ENCODE peak calls at places on chromosomes 13 and 19, in six cellular contexts. One of them, this sample, is unnamed.

GRCh38 chr13:66778461-66778860 is 451.7 kb downstream of the PCDH9 start:
- DNase-seq in mesendoderm: no peak
- DNase-seq in H9: no peak
- DNase-seq in IMR-90: no peak
- DNase-seq in neuronal stem cell: no peak
- DNase-seq in H1: no peak
- DNase-seq in this sample: peak; percentile 6

GRCh38 chr19:51137812-51138425 is 4.2 kb upstream of the SIGLEC7 start:
- DNase-seq in H9: no peak
- DNase-seq in neuronal stem cell: no peak
- DNase-seq in H1: no peak
- DNase-seq in IMR-90: no peak
- DNase-seq in mesendoderm: no peak
- DNase-seq in this sample: no peak

GRCh38 chr19:47302249-47302648 is 7.4 kb upstream of the C5AR1 start:
- DNase-seq in H1: no peak
- DNase-seq in mesendoderm: no peak
- DNase-seq in H9: no peak
- DNase-seq in neuronal stem cell: no peak
- DNase-seq in IMR-90: no peak
- DNase-seq in this sample: no peak

GRCh38 chr19:1399745-1400144 is 1.6 kb downstream of the GAMT start:
- DNase-seq in H1: no peak
- DNase-seq in H9: no peak
- DNase-seq in IMR-90: no peak
- DNase-seq in neuronal stem cell: no peak
- DNase-seq in mesendoderm: no peak
- DNase-seq in this sample: no peak

GRCh38 chr19:56217039-56217949 is 15.2 kb downstream of the ZSCAN5C start:
- DNase-seq in neuronal stem cell: no peak
- DNase-seq in IMR-90: peak; percentile 4
- DNase-seq in mesendoderm: peak; percentile 74
- DNase-seq in H9: peak; percentile 69
- DNase-seq in H1: peak; percentile 27
- DNase-seq in this sample: no peak

GRCh38 chr13:91960947-91961346 is 562.5 kb downstream of the GPC5 start:
- DNase-seq in H9: no peak
- DNase-seq in IMR-90: no peak
- DNase-seq in neuronal stem cell: no peak
- DNase-seq in H1: no peak
- DNase-seq in mesendoderm: no peak
- DNase-seq in this sample: no peak

GRCh38 chr13:70960841-70961443 is 852.7 kb upstream of the KLHL1 start:
- DNase-seq in neuronal stem cell: peak; percentile 29
- DNase-seq in H9: no peak
- DNase-seq in IMR-90: peak; percentile 13
- DNase-seq in H1: no peak
- DNase-seq in mesendoderm: peak; percentile 27
- DNase-seq in this sample: peak; percentile 50

GRCh38 chr19:28966737-28967401 is 246.1 kb downstream of the UQCRFS1 start:
- DNase-seq in H1: no peak
- DNase-seq in IMR-90: no peak
- DNase-seq in neuronal stem cell: no peak
- DNase-seq in H9: no peak
- DNase-seq in mesendoderm: no peak
- DNase-seq in this sample: no peak

GRCh38 chr19:41398042-41398403 is 405 bp downstream of the BCKDHA start:
- DNase-seq in mesendoderm: no peak
- DNase-seq in H1: no peak
- DNase-seq in H9: no peak
- DNase-seq in IMR-90: no peak
- DNase-seq in neuronal stem cell: no peak
- DNase-seq in this sample: no peak

GRCh38 chr19:16285769-16286564 is 38.7 kb upstream of the KLF2 start:
- DNase-seq in H1: no peak
- DNase-seq in mesendoderm: no peak
- DNase-seq in H9: no peak
- DNase-seq in IMR-90: no peak
- DNase-seq in neuronal stem cell: peak; percentile 8
- DNase-seq in this sample: no peak

GRCh38 chr13:102317593-102317992 is 84.3 kb downstream of the FGF14 start:
- DNase-seq in IMR-90: peak; percentile 8
- DNase-seq in H9: no peak
- DNase-seq in mesendoderm: peak; percentile 10
- DNase-seq in neuronal stem cell: no peak
- DNase-seq in H1: no peak
- DNase-seq in this sample: peak; percentile 19

GRCh38 chr13:80436571-80437169 is 95.7 kb upstream of the SPRY2 start:
- DNase-seq in neuronal stem cell: no peak
- DNase-seq in H9: no peak
- DNase-seq in mesendoderm: no peak
- DNase-seq in H1: no peak
- DNase-seq in IMR-90: no peak
- DNase-seq in this sample: peak; percentile 43

GRCh38 chr13:25686831-25687495 is 315.2 kb downstream of the ATP8A2 start:
- DNase-seq in H1: no peak
- DNase-seq in mesendoderm: no peak
- DNase-seq in neuronal stem cell: no peak
- DNase-seq in H9: no peak
- DNase-seq in IMR-90: no peak
- DNase-seq in this sample: no peak

GRCh38 chr19:37941820-37942515 is 35.0 kb downstream of the SIPA1L3 start:
- DNase-seq in neuronal stem cell: no peak
- DNase-seq in mesendoderm: no peak
- DNase-seq in H1: no peak
- DNase-seq in H9: no peak
- DNase-seq in IMR-90: no peak
- DNase-seq in this sample: no peak

GRCh38 chr13:45529758-45530157 is 65.0 kb downstream of the COG3 start:
- DNase-seq in H9: no peak
- DNase-seq in IMR-90: no peak
- DNase-seq in mesendoderm: no peak
- DNase-seq in neuronal stem cell: no peak
- DNase-seq in H1: no peak
- DNase-seq in this sample: no peak

GRCh38 chr13:30713133-30713532 is 22.2 kb upstream of the ALOX5AP start:
- DNase-seq in neuronal stem cell: no peak
- DNase-seq in H9: no peak
- DNase-seq in mesendoderm: no peak
- DNase-seq in H1: no peak
- DNase-seq in IMR-90: no peak
- DNase-seq in this sample: peak; percentile 85

GRCh38 chr19:29680447-29680846 is 15.2 kb downstream of the PLEKHF1 start:
- DNase-seq in IMR-90: no peak
- DNase-seq in mesendoderm: no peak
- DNase-seq in neuronal stem cell: no peak
- DNase-seq in H1: no peak
- DNase-seq in H9: no peak
- DNase-seq in this sample: no peak

GRCh38 chr19:1168877-1169791 is 4.9 kb downstream of the SBNO2 start:
- DNase-seq in neuronal stem cell: no peak
- DNase-seq in H9: no peak
- DNase-seq in mesendoderm: peak; percentile 58
- DNase-seq in H1: no peak
- DNase-seq in IMR-90: peak; percentile 85
- DNase-seq in this sample: peak; percentile 91

GRCh38 chr19:41226053-41226873 is 7.2 kb downstream of the AXL start:
- DNase-seq in H9: peak; percentile 67
- DNase-seq in neuronal stem cell: peak; percentile 44
- DNase-seq in IMR-90: peak; percentile 82
- DNase-seq in H1: no peak
- DNase-seq in mesendoderm: peak; percentile 76
- DNase-seq in this sample: peak; percentile 89

GRCh38 chr13:76621726-76622125 is 264.5 kb downstream of the KCTD12 start:
- DNase-seq in neuronal stem cell: no peak
- DNase-seq in H1: no peak
- DNase-seq in H9: no peak
- DNase-seq in mesendoderm: no peak
- DNase-seq in IMR-90: no peak
- DNase-seq in this sample: no peak

GRCh38 chr13:97003071-97003470 is 8.8 kb upstream of the OXGR1 start:
- DNase-seq in IMR-90: no peak
- DNase-seq in neuronal stem cell: no peak
- DNase-seq in H1: no peak
- DNase-seq in mesendoderm: no peak
- DNase-seq in H9: no peak
- DNase-seq in this sample: peak; percentile 23

GRCh38 chr13:23610187-23610576 is 40.0 kb downstream of the TNFRSF19 start:
- DNase-seq in H9: no peak
- DNase-seq in neuronal stem cell: no peak
- DNase-seq in mesendoderm: no peak
- DNase-seq in IMR-90: peak; percentile 35
- DNase-seq in H1: no peak
- DNase-seq in this sample: peak; percentile 14

DNA sequence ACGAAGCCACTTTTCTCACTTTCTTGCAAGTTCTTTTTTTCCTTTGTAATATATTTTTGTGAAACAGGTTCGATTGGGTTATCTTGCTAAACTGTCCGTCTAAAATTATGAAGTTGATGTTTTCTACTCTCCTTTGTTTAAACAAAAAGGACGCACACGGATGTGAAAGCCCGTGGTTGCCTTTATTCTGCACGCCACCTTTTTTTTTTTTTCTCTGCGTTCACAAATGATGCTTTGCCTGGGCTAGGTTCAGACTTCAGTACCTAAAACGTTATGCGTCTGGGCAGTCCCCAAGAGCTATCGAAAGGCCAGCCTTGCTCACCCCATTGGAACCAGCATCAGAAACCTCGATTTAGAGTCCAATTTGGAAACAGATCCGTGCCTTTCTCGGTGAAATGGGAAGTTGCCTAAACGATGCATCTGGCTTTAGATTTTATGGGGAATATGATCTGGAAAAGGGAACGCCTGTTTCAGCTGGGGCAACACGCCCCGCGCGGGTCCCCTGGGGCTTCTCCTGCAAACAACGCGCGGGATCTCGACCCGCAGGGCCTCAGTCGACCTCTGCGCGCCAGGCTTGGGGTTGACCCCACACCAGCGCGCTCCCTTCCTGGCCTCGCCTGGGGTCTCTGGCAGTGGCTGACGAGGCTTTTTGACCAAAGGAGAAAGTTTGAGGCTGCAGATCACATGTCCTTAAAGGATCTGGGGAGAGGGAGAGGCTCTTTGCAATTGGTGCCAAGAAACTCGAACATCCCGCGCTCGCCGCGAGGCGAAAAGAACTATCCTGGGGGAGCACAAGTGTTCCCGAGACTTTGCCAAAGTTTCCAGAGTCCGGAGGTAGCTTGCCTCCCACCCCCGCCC is 114.0 kb downstream of the KCNRG start:
- DNase-seq in H9: no peak
- DNase-seq in H1: no peak
- DNase-seq in IMR-90: no peak
- DNase-seq in neuronal stem cell: peak; percentile 33
- DNase-seq in mesendoderm: peak; percentile 47
- DNase-seq in this sample: peak; percentile 23
- H3K9ac ChIP-seq in H9: no peak overlapping the region
- H3K9ac ChIP-seq in H1: no peak overlapping the region
- H3K9ac ChIP-seq in IMR-90: no peak overlapping the region
- H3K9ac ChIP-seq in neuronal stem cell: no peak overlapping the region
- H3K9ac ChIP-seq in mesendoderm: no peak overlapping the region
- H3K9ac ChIP-seq in this sample: peak overlapping the region; percentile 98

DNA sequence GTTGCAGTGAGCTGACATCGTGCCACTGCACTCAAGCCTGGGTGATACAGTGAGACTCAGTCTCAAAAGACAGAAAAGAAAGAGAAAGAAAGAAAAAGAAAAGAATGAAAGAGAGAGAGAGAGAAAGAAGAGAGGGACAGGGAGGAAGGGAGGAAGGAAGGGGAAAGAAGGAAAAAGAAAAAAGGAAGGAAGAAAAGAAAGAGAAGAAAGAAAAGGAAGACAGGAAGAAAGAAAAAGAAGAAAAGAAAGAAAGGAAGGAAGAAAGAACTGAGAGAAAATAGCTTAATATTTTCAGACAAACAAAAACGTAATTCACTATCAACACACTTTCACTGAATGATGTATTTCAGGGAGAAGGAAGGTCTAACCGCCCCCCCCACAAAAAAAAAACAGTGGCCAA is 39.3 kb downstream of the ESD start:
- DNase-seq in IMR-90: no peak
- DNase-seq in mesendoderm: no peak
- DNase-seq in H1: no peak
- DNase-seq in neuronal stem cell: no peak
- DNase-seq in H9: no peak
- DNase-seq in this sample: no peak
- H3K23ac ChIP-seq in IMR-90: no peak overlapping the region
- H3K23ac ChIP-seq in mesendoderm: no peak overlapping the region
- H3K23ac ChIP-seq in H1: no peak overlapping the region
- H3K23ac ChIP-seq in neuronal stem cell: no peak overlapping the region
- H3K23ac ChIP-seq in H9: no peak overlapping the region
- H3K23ac ChIP-seq in this sample: no peak overlapping the region

GRCh38 chr19:5959260-5960004 is 18.5 kb downstream of the RANBP3 start:
- DNase-seq in IMR-90: no peak
- DNase-seq in neuronal stem cell: no peak
- DNase-seq in mesendoderm: no peak
- DNase-seq in H1: no peak
- DNase-seq in H9: no peak
- DNase-seq in this sample: no peak

GRCh38 chr19:5956728-5957127 is 21.2 kb downstream of the RANBP3 start:
- DNase-seq in H1: no peak
- DNase-seq in H9: no peak
- DNase-seq in IMR-90: no peak
- DNase-seq in neuronal stem cell: no peak
- DNase-seq in mesendoderm: no peak
- DNase-seq in this sample: no peak

GRCh38 chr19:5958851-5959122 is 19.2 kb downstream of the RANBP3 start:
- DNase-seq in IMR-90: no peak
- DNase-seq in mesendoderm: no peak
- DNase-seq in H1: no peak
- DNase-seq in neuronal stem cell: no peak
- DNase-seq in H9: no peak
- DNase-seq in this sample: no peak

GRCh38 chr19:5957132-5957531 is 20.8 kb downstream of the RANBP3 start:
- DNase-seq in H1: no peak
- DNase-seq in neuronal stem cell: no peak
- DNase-seq in mesendoderm: no peak
- DNase-seq in H9: no peak
- DNase-seq in IMR-90: peak; percentile 62
- DNase-seq in this sample: no peak

GRCh38 chr19:5958074-5958850 is 19.7 kb downstream of the RANBP3 start:
- DNase-seq in H1: no peak
- DNase-seq in H9: no peak
- DNase-seq in mesendoderm: peak; percentile 38
- DNase-seq in IMR-90: no peak
- DNase-seq in neuronal stem cell: no peak
- DNase-seq in this sample: no peak
- H3K18ac ChIP-seq in H1: peak overlapping the region; percentile 20
- H3K18ac ChIP-seq in H9: no peak overlapping the region
- H3K18ac ChIP-seq in mesendoderm: no peak overlapping the region
- H3K18ac ChIP-seq in IMR-90: no peak overlapping the region
- H3K18ac ChIP-seq in neuronal stem cell: peak overlapping the region; percentile 65
- H3K18ac ChIP-seq in this sample: no peak overlapping the region

DNA sequence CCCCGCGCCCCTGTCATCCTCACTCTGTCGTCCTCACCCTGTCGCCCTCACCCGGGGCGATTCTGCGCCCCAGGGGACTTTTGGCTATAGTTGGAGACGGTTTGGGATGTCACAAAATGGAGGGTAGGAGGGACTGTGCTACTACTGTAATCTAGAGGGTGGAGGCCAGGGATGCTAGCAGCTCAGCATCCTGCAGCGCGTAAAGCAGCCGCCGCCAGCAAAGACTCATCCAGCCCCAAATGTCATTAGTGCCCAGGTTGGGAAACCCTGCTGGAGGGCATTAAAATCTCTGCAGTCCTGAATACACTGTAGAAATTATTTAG is 362 bp downstream of the ZNF557 start:
- DNase-seq in mesendoderm: no peak
- DNase-seq in H1: no peak
- DNase-seq in H9: no peak
- DNase-seq in IMR-90: no peak
- DNase-seq in neuronal stem cell: peak; percentile 17
- DNase-seq in this sample: no peak
- H3K9ac ChIP-seq in mesendoderm: peak overlapping the region; percentile 82
- H3K9ac ChIP-seq in H1: peak overlapping the region; percentile 58
- H3K9ac ChIP-seq in H9: peak overlapping the region; percentile 71
- H3K9ac ChIP-seq in IMR-90: peak overlapping the region; percentile 74
- H3K9ac ChIP-seq in neuronal stem cell: peak overlapping the region; percentile 89
- H3K9ac ChIP-seq in this sample: peak overlapping the region; percentile 94